ENCODE peak calls at places on chromosome 5, in six cellular contexts. One of them, this sample, is unnamed.

GRCh38 chr5:137496919-137497318 is 2.2 kb downstream of the SPOCK1 start:
- DNase-seq in stomach: no peak
- DNase-seq in K562: no peak
- DNase-seq in HCT116: no peak
- DNase-seq in ovary: no peak
- DNase-seq in endothelial cell of umbilical vein: no peak
- DNase-seq in this sample: no peak

GRCh38 chr5:26121343-26121742 is 917.0 kb downstream of the CDH9 start:
- DNase-seq in stomach: no peak
- DNase-seq in K562: peak
- DNase-seq in HCT116: no peak
- DNase-seq in ovary: no peak
- DNase-seq in endothelial cell of umbilical vein: no peak
- DNase-seq in this sample: no peak

GRCh38 chr5:435156-435790 is 7.7 kb upstream of the EXOC3 start:
- DNase-seq in stomach: no peak
- DNase-seq in K562: no peak
- DNase-seq in HCT116: no peak
- DNase-seq in ovary: no peak
- DNase-seq in endothelial cell of umbilical vein: no peak
- DNase-seq in this sample: no peak

GRCh38 chr5:79954620-79955019 is 36.4 kb downstream of the MTX3 start:
- DNase-seq in stomach: no peak
- DNase-seq in K562: no peak
- DNase-seq in HCT116: no peak
- DNase-seq in ovary: no peak
- DNase-seq in endothelial cell of umbilical vein: no peak
- DNase-seq in this sample: no peak

GRCh38 chr5:116858705-116859333 is 284.2 kb upstream of the SEMA6A start:
- DNase-seq in stomach: no peak
- DNase-seq in K562: no peak
- DNase-seq in HCT116: no peak
- DNase-seq in ovary: no peak
- DNase-seq in endothelial cell of umbilical vein: no peak
- DNase-seq in this sample: no peak

GRCh38 chr5:123089971-123090640 is 1.1 kb downstream of the PRDM6 start:
- DNase-seq in stomach: no peak
- DNase-seq in K562: peak
- DNase-seq in HCT116: no peak
- DNase-seq in ovary: peak
- DNase-seq in endothelial cell of umbilical vein: peak
- DNase-seq in this sample: no peak

GRCh38 chr5:103808464-103809106 is 246.0 kb upstream of the NUDT12 start:
- DNase-seq in stomach: no peak
- DNase-seq in K562: peak
- DNase-seq in HCT116: peak
- DNase-seq in ovary: no peak
- DNase-seq in endothelial cell of umbilical vein: peak
- DNase-seq in this sample: peak

GRCh38 chr5:107474724-107475489 is 195.8 kb downstream of the EFNA5 start:
- DNase-seq in stomach: no peak
- DNase-seq in K562: no peak
- DNase-seq in HCT116: no peak
- DNase-seq in ovary: no peak
- DNase-seq in endothelial cell of umbilical vein: peak
- DNase-seq in this sample: no peak

GRCh38 chr5:168339151-168340140 is 48.0 kb downstream of the WWC1 start:
- DNase-seq in stomach: no peak
- DNase-seq in K562: peak
- DNase-seq in HCT116: no peak
- DNase-seq in ovary: no peak
- DNase-seq in endothelial cell of umbilical vein: no peak
- DNase-seq in this sample: no peak

GRCh38 chr5:129419292-129419691 is 40.8 kb upstream of the ADAMTS19 start:
- DNase-seq in stomach: no peak
- DNase-seq in K562: no peak
- DNase-seq in HCT116: no peak
- DNase-seq in ovary: no peak
- DNase-seq in endothelial cell of umbilical vein: no peak
- DNase-seq in this sample: no peak

GRCh38 chr5:45521067-45521466 is 175.1 kb downstream of the HCN1 start:
- DNase-seq in stomach: no peak
- DNase-seq in K562: peak
- DNase-seq in HCT116: peak
- DNase-seq in ovary: no peak
- DNase-seq in endothelial cell of umbilical vein: peak
- DNase-seq in this sample: peak

GRCh38 chr5:35476789-35477188 is 140.9 kb upstream of the SPEF2 start:
- DNase-seq in stomach: no peak
- DNase-seq in K562: no peak
- DNase-seq in HCT116: no peak
- DNase-seq in ovary: no peak
- DNase-seq in endothelial cell of umbilical vein: no peak
- DNase-seq in this sample: no peak

GRCh38 chr5:116453920-116454319 is 120.7 kb downstream of the SEMA6A start:
- DNase-seq in stomach: no peak
- DNase-seq in K562: no peak
- DNase-seq in HCT116: no peak
- DNase-seq in ovary: no peak
- DNase-seq in endothelial cell of umbilical vein: no peak
- DNase-seq in this sample: no peak

GRCh38 chr5:1914471-1914870 is 31.7 kb upstream of the IRX4 start:
- DNase-seq in stomach: no peak
- DNase-seq in K562: no peak
- DNase-seq in HCT116: no peak
- DNase-seq in ovary: no peak
- DNase-seq in endothelial cell of umbilical vein: no peak
- DNase-seq in this sample: no peak

GRCh38 chr5:75044406-75044805 is 8.0 kb downstream of the GCNT4 start:
- DNase-seq in stomach: no peak
- DNase-seq in K562: no peak
- DNase-seq in HCT116: peak
- DNase-seq in ovary: no peak
- DNase-seq in endothelial cell of umbilical vein: no peak
- DNase-seq in this sample: no peak

GRCh38 chr5:994272-994607 is 14.4 kb upstream of the NKD2 start:
- DNase-seq in stomach: no peak
- DNase-seq in K562: no peak
- DNase-seq in HCT116: no peak
- DNase-seq in ovary: no peak
- DNase-seq in endothelial cell of umbilical vein: no peak
- DNase-seq in this sample: no peak

GRCh38 chr5:23528677-23529076 is 21.3 kb downstream of the PRDM9 start:
- DNase-seq in stomach: no peak
- DNase-seq in K562: no peak
- DNase-seq in HCT116: no peak
- DNase-seq in ovary: no peak
- DNase-seq in endothelial cell of umbilical vein: no peak
- DNase-seq in this sample: no peak

GRCh38 chr5:122182491-122182921 is 53.2 kb downstream of the ZNF474 start:
- DNase-seq in stomach: peak
- DNase-seq in K562: peak
- DNase-seq in HCT116: no peak
- DNase-seq in ovary: peak
- DNase-seq in endothelial cell of umbilical vein: peak
- DNase-seq in this sample: no peak

GRCh38 chr5:126863402-126863801 is 86.5 kb downstream of the LMNB1 start:
- DNase-seq in stomach: no peak
- DNase-seq in K562: no peak
- DNase-seq in HCT116: no peak
- DNase-seq in ovary: no peak
- DNase-seq in endothelial cell of umbilical vein: no peak
- DNase-seq in this sample: no peak

GRCh38 chr5:78699565-78700143 is 51.1 kb upstream of the LHFPL2 start:
- DNase-seq in stomach: peak
- DNase-seq in K562: peak
- DNase-seq in HCT116: peak
- DNase-seq in ovary: no peak
- DNase-seq in endothelial cell of umbilical vein: peak
- DNase-seq in this sample: peak

GRCh38 chr5:149397530-149397929 is 18.4 kb upstream of the IL17B start:
- DNase-seq in stomach: no peak
- DNase-seq in K562: no peak
- DNase-seq in HCT116: no peak
- DNase-seq in ovary: peak
- DNase-seq in endothelial cell of umbilical vein: no peak
- DNase-seq in this sample: no peak

GRCh38 chr5:179668404-179668803 is 12.4 kb downstream of the CBY3 start:
- DNase-seq in stomach: peak
- DNase-seq in K562: peak
- DNase-seq in HCT116: peak
- DNase-seq in ovary: no peak
- DNase-seq in endothelial cell of umbilical vein: peak
- DNase-seq in this sample: peak

GRCh38 chr5:58383459-58383858 is 76.4 kb downstream of the PLK2 start:
- DNase-seq in stomach: no peak
- DNase-seq in K562: no peak
- DNase-seq in HCT116: no peak
- DNase-seq in ovary: no peak
- DNase-seq in endothelial cell of umbilical vein: no peak
- DNase-seq in this sample: no peak

DNA sequence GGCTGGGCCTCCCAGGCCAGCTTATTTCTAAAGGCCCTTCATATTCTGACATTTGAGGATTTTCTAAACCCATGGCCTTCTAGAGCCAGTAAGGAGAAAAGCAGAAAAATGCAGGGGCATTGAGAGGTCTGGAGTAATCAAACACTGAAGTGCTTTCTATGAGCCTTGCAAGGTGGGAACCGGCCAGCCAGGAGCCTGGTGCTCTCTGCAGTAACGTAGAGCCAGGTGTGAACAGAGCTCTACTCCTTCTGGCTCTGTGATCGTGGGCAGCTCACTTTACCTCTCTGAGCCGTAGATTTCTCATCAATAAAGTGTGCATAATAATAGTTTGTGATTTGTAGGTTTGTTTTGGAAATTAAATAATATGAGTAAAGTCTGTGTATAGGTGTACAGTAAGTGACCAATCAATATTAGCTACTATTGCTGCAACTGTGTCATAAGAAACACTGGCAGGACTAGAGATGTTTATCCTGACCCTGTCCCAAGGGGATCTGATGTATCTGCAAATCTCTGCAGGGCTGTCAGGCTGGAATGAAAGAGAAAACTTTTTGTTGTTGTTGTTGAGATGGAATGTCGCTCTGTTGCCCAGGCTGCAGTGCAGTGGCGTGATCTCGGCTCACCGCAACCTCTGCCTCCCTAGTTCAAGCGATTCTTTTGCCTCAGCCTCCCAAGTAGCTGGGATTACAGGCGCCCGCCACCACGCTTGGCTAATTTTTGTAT is 2.7 kb downstream of the SYNPO start:
- DNase-seq in stomach: no peak
- DNase-seq in K562: no peak
- DNase-seq in HCT116: no peak
- DNase-seq in ovary: no peak
- DNase-seq in endothelial cell of umbilical vein: no peak
- DNase-seq in this sample: no peak
- TF ChIP-seq POLR2A in stomach: no peak
- TF ChIP-seq POLR2A in K562: no peak
- TF ChIP-seq POLR2A in HCT116: no peak
- TF ChIP-seq POLR2A in ovary: no peak
- TF ChIP-seq POLR2A in endothelial cell of umbilical vein: no peak
- TF ChIP-seq POLR2A in this sample: no peak

GRCh38 chr5:37773809-37774208 is 66.0 kb downstream of the GDNF start:
- DNase-seq in stomach: no peak
- DNase-seq in K562: no peak
- DNase-seq in HCT116: no peak
- DNase-seq in ovary: no peak
- DNase-seq in endothelial cell of umbilical vein: no peak
- DNase-seq in this sample: no peak
- TF ChIP-seq POLR2A in stomach: no peak
- TF ChIP-seq POLR2A in K562: no peak
- TF ChIP-seq POLR2A in HCT116: no peak
- TF ChIP-seq POLR2A in ovary: no peak
- TF ChIP-seq POLR2A in endothelial cell of umbilical vein: no peak
- TF ChIP-seq POLR2A in this sample: no peak

GRCh38 chr5:125381290-125381689 is 634.9 kb upstream of the ZNF608 start:
- DNase-seq in stomach: no peak
- DNase-seq in K562: no peak
- DNase-seq in HCT116: no peak
- DNase-seq in ovary: no peak
- DNase-seq in endothelial cell of umbilical vein: no peak
- DNase-seq in this sample: no peak
- TF ChIP-seq POLR2A in stomach: no peak
- TF ChIP-seq POLR2A in K562: no peak
- TF ChIP-seq POLR2A in HCT116: no peak
- TF ChIP-seq POLR2A in ovary: no peak
- TF ChIP-seq POLR2A in endothelial cell of umbilical vein: no peak
- TF ChIP-seq POLR2A in this sample: no peak

GRCh38 chr5:91379602-91380490 is 3.3 kb downstream of the ARRDC3 start:
- DNase-seq in stomach: peak
- DNase-seq in K562: peak
- DNase-seq in HCT116: peak
- DNase-seq in ovary: peak
- DNase-seq in endothelial cell of umbilical vein: peak
- DNase-seq in this sample: peak

GRCh38 chr5:91378683-91379601 is 4.2 kb downstream of the ARRDC3 start:
- DNase-seq in stomach: no peak
- DNase-seq in K562: peak
- DNase-seq in HCT116: no peak
- DNase-seq in ovary: no peak
- DNase-seq in endothelial cell of umbilical vein: peak
- DNase-seq in this sample: no peak

GRCh38 chr5:91381774-91382492 is 1.2 kb downstream of the ARRDC3 start:
- DNase-seq in stomach: peak
- DNase-seq in K562: peak
- DNase-seq in HCT116: peak
- DNase-seq in ovary: peak
- DNase-seq in endothelial cell of umbilical vein: peak
- DNase-seq in this sample: no peak

GRCh38 chr5:91381134-91381773 is 1.9 kb downstream of the ARRDC3 start:
- DNase-seq in stomach: no peak
- DNase-seq in K562: no peak
- DNase-seq in HCT116: no peak
- DNase-seq in ovary: no peak
- DNase-seq in endothelial cell of umbilical vein: no peak
- DNase-seq in this sample: no peak

GRCh38 chr5:91380491-91381133 is 2.5 kb downstream of the ARRDC3 start:
- DNase-seq in stomach: peak
- DNase-seq in K562: peak
- DNase-seq in HCT116: peak
- DNase-seq in ovary: peak
- DNase-seq in endothelial cell of umbilical vein: peak
- DNase-seq in this sample: peak
- TF ChIP-seq POLR2A in stomach: no peak
- TF ChIP-seq POLR2A in K562: peak
- TF ChIP-seq POLR2A in HCT116: no peak
- TF ChIP-seq POLR2A in ovary: peak
- TF ChIP-seq POLR2A in endothelial cell of umbilical vein: no peak
- TF ChIP-seq POLR2A in this sample: peak

This sample was measured in H54.